ENCODE peak calls at places on chromosomes 13 and 19, in four cellular contexts. P is H1, T is GM23338, N is K562. G is an unnamed sample.

GRCh38 chr13:27789153-27789494 is 3.2 kb upstream of the GSX1 start:
- DNase-seq in P (no peak), T (no peak), N (no peak), G (no peak)

GRCh38 chr19:40283414-40284250 is 1.5 kb downstream of the AKT2 start:
- DNase-seq in P (no peak), N (no peak), T (no peak), G (no peak)

GRCh38 chr19:39377373-39378362 is 13.2 kb downstream of the PAF1 start:
- DNase-seq in P (no peak), T (no peak), N (no peak), G (no peak)

GRCh38 chr19:5828661-5829566 is 10.6 kb downstream of the FUT6 start:
- DNase-seq in N (peak; percentile 34), P (peak; percentile 70), T (peak; percentile 74), G (no peak)

GRCh38 chr13:110916671-110917142 is 1.8 kb upstream of the ANKRD10 start:
- DNase-seq in P (no peak), T (no peak), N (no peak), G (no peak)

GRCh38 chr19:41198559-41198958 is 5.5 kb downstream of the CYP2S1 start:
- DNase-seq in P (no peak), N (no peak), T (no peak), G (no peak)

GRCh38 chr13:87131611-87132010 is 539.6 kb upstream of the SLITRK5 start:
- DNase-seq in T (peak; percentile 41), P (no peak), N (no peak), G (no peak)

GRCh38 chr19:31325342-31325741 is 23.9 kb downstream of the TSHZ3 start:
- DNase-seq in T (no peak), N (no peak), P (no peak), G (no peak)

GRCh38 chr13:98761126-98761978 is 8.9 kb upstream of the SLC15A1 start:
- DNase-seq in N (no peak), P (no peak), T (no peak), G (no peak)

GRCh38 chr19:44807652-44808462 is 1.0 kb upstream of the BCAM start:
- DNase-seq in T (peak; percentile 99), N (peak; percentile 74), P (no peak), G (no peak)

GRCh38 chr19:13143135-13143534 is 7.0 kb downstream of the STX10 start:
- DNase-seq in T (no peak), N (peak; percentile 58), P (no peak), G (no peak)

GRCh38 chr13:30676672-30677071 is 58.7 kb upstream of the ALOX5AP start:
- DNase-seq in P (no peak), T (peak; percentile 22), N (peak; percentile 12), G (no peak)

GRCh38 chr13:24263652-24264051 is 45.7 kb upstream of the C1QTNF9 start:
- DNase-seq in N (no peak), T (no peak), P (no peak), G (no peak)

GRCh38 chr19:30073152-30074000 is 131.3 kb downstream of the URI1 start:
- DNase-seq in T (peak; percentile 21), P (no peak), N (no peak), G (no peak)

GRCh38 chr13:101567841-101568240 is 115.4 kb downstream of the ITGBL1 start:
- DNase-seq in P (no peak), T (no peak), N (no peak), G (no peak)

GRCh38 chr19:18143902-18144301 is 9.1 kb upstream of the PIK3R2 start:
- DNase-seq in P (no peak), N (no peak), T (no peak), G (no peak)

GRCh38 chr19:8897106-8897505 is 64.9 kb downstream of the MBD3L1 start:
- DNase-seq in T (no peak), P (no peak), N (no peak), G (no peak)

GRCh38 chr19:29634731-29635130 is 28.6 kb downstream of the POP4 start:
- DNase-seq in T (no peak), P (no peak), N (no peak), G (no peak)

GRCh38 chr13:21625366-21625765 is 21.4 kb upstream of the MICU2 start:
- DNase-seq in N (peak; percentile 28), P (no peak), T (peak; percentile 53), G (no peak)

GRCh38 chr19:45782162-45782623 is at the start of gene DMPK:
- DNase-seq in T (no peak), N (no peak), P (no peak), G (no peak)

GRCh38 chr19:41328818-41329220 is 18.8 kb downstream of the CCDC97 start:
- DNase-seq in T (no peak), N (no peak), P (no peak), G (no peak)

GRCh38 chr19:52527954-52528326 is 472 bp downstream of the ZNF808 start:
- DNase-seq in N (peak; percentile 13), T (peak; percentile 46), P (peak; percentile 52), G (no peak)

GRCh38 chr13:100542546-100543156 is 45.9 kb downstream of the GGACT start:
- DNase-seq in T (peak; percentile 61), P (peak; percentile 44), N (peak; percentile 14), G (no peak)

GRCh38 chr19:310141-310651 is 19.0 kb upstream of the PLPP2 start:
- DNase-seq in P (no peak), T (peak; percentile 62), N (no peak), G (no peak)

GRCh38 chr13:105346141-105346766 is 1189.2 kb downstream of the EFNB2 start:
- DNase-seq in P (no peak), N (no peak), T (no peak), G (no peak)

GRCh38 chr13:84653915-84654534 is 771.8 kb upstream of the SLITRK1 start:
- DNase-seq in N (no peak), P (no peak), T (no peak), G (no peak)

GRCh38 chr13:60111726-60112125 is 52.0 kb downstream of the DIAPH3 start:
- DNase-seq in P (no peak), T (no peak), N (no peak), G (no peak)

GRCh38 chr19:51480590-51480989 is 2.3 kb downstream of the CEACAM18 start:
- DNase-seq in T (peak; percentile 81), P (no peak), N (peak; percentile 80), G (no peak)

GRCh38 chr19:38144667-38145066 is 79.4 kb downstream of the DPF1 start:
- DNase-seq in T (no peak), N (no peak), P (no peak), G (no peak)

GRCh38 chr13:93004919-93005318 is 221.7 kb upstream of the GPC6 start:
- DNase-seq in T (peak; percentile 59), N (no peak), P (no peak), G (no peak)

GRCh38 chr13:99926014-99926731 is 45.4 kb downstream of the ZIC5 start:
- DNase-seq in T (no peak), P (no peak), N (peak; percentile 25), G (no peak)

GRCh38 chr19:51296331-51297093 is 14.9 kb upstream of the IGLON5 start:
- DNase-seq in P (peak; percentile 57), N (peak; percentile 41), T (peak; percentile 65), G (no peak)

GRCh38 chr19:46639356-46640061 is 3.5 kb upstream of the GNG8 start:
- DNase-seq in T (peak; percentile 74), N (peak; percentile 78), P (no peak), G (no peak)

GRCh38 chr13:93270769-93271753 is 44.5 kb downstream of the GPC6 start:
- DNase-seq in T (no peak), P (no peak), N (no peak), G (no peak)

GRCh38 chr13:44402902-44403719 is 29.5 kb downstream of the SERP2 start:
- DNase-seq in N (no peak), P (no peak), T (peak; percentile 29), G (no peak)

GRCh38 chr13:23378009-23378632 is 55.4 kb downstream of the SACS start:
- DNase-seq in P (no peak), T (peak; percentile 33), N (no peak), G (no peak)

DNA sequence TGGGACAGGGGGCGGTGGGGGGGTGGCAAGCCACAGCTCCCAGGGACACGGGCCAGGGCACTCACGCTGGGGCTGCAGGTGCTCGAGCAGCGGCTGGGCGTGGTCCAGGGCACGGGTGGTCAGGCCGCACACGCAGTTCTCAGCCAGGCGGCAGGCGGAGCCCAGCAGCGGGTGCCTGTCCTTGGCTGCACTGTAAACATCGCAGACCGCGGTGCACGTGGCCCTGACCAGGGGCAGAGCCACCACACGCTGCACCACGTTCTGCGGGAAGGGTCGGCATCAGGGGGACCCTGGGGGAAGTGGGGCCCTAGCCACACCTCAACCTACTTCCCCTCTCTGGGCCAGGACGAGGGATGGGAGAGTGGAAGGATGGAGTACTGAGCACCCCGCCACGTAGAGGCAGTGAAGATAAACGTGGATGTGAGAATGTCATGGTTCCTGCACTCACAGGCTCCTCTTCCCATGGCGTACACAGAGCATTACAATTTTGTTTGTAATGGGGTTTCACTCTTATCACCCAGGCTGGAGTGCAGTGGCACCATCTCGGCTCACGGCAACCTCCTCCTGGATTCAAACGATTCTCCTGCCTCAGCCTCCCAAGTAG is 3.4 kb downstream of the PLIN5 start:
- DNase-seq in P (no peak), T (no peak), N (no peak), G (no peak)
- TF ChIP-seq POLR2AphosphoS5 in P (no peak), T (no peak), N (no peak), G (no peak)

DNA sequence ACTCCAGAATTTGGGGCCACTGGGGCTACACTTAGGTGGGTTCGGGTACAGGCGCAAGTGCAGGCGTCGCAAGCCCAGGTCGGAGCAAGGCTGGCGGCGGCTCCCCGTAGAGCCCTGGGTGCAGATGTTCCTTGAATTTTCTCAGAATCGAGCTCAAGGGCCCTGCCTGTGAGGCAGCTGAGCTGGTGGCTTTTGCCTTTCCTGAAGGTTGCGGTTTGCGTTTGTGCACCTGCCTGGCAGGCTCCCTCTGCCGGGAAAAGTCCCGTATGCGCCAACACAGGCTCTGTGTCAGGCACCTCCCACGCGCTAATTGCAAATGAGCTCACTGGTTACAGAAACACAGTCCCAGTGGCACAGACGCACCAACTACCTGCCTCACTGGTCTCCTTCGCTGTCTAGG is 5.9 kb downstream of the DOHH start:
- DNase-seq in N (no peak), T (no peak), P (no peak), G (no peak)
- H3K27ac ChIP-seq in N (no peak overlapping the region), T (no peak overlapping the region), P (no peak overlapping the region), G (no peak overlapping the region)

DNA sequence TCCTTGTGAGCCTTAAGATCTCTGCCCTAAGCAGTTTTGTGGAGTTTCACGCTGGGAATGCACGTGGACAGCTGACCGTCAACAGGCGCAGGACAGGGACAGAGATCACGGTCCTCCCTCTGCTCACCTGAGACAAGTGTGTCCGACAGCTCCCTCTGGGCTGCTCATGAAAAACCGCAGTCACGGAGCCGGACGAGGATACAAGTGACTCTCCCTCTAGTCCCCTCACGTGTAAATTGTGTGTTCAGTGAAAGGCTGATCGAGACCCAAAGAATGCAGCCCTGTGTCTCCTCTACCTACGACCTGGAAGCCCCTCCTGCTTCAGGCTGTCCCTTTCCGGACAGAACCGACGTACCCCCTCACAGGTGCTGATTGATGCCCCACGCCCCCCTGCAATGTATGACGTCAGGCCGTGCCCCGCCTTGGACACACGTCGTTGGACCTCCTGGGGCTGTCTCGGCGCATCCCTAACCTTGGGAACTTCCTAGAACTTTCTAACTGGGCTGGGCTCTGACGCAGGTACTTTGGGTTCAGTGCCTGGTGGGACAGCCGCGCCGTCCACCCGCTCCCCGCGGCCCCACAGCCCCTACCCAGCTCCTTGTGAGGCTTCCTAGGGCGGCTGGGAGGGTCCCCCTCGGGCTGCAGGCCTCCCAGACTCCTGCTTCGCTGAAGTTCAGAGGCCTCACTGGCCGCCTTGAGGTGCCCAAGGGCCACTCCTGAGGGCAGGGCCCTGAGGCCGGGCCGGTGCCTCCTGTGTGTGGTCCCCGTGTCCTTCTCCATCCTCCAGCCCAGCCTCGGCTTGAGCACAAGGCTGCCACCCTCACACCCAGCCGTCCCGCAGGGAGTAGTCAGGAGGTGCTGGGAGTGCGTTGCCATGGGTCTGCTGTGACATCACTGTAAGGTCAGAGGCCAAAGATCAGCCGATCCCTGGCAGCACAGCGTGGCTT is at the start of gene C13orf46:
- DNase-seq in P (no peak), N (no peak), T (no peak), G (no peak)
- TF ChIP-seq EZH2 in P (no peak), N (no peak), T (no peak), G (no peak)

GRCh38 chr19:16423891-16424290 is 47.9 kb downstream of the EPS15L1 start:
- DNase-seq in T (no peak), P (no peak), N (no peak), G (no peak)
- TF ChIP-seq POLR2AphosphoS5 in T (no peak), P (no peak), N (no peak), G (no peak)

G was measured in SK-N-MC.